ENCODE peak calls at places on chromosomes 2 and 18, in six cellular contexts. Q is IMR-90, U is dorsolateral prefrontal cortex, D is left lung, A is H9, Z is uterus. B is an unnamed sample.

GRCh38 chr2:234673961-234674759 is 177.3 kb upstream of the ARL4C start:
- DNase-seq in Q (no peak), U (no peak), D (no peak), A (no peak), Z (no peak), B (no peak)

GRCh38 chr2:60079562-60079961 is 473.9 kb downstream of the BCL11A start:
- DNase-seq in Q (no peak), U (no peak), D (no peak), A (no peak), Z (no peak), B (no peak)

GRCh38 chr2:162518894-162519293 is 175.0 kb downstream of the GCA start:
- DNase-seq in Q (no peak), U (no peak), D (no peak), A (no peak), Z (no peak), B (no peak)

GRCh38 chr2:59449264-59449663 is 1104.2 kb downstream of the BCL11A start:
- DNase-seq in Q (no peak), U (no peak), D (no peak), A (no peak), Z (no peak), B (no peak)

GRCh38 chr18:36809590-36810381 is 19.0 kb downstream of the TPGS2 start:
- DNase-seq in Q (peak), U (no peak), D (no peak), A (peak), Z (peak), B (no peak)

GRCh38 chr2:219706823-219707281 is 79.4 kb downstream of the SLC4A3 start:
- DNase-seq in Q (peak), U (no peak), D (no peak), A (no peak), Z (no peak), B (peak)

GRCh38 chr2:132517386-132517785 is 100.8 kb downstream of the GPR39 start:
- DNase-seq in Q (no peak), U (no peak), D (no peak), A (no peak), Z (no peak), B (no peak)

GRCh38 chr2:118371500-118371899 is 283.2 kb downstream of the INSIG2 start:
- DNase-seq in Q (peak), U (no peak), D (no peak), A (peak), Z (no peak), B (no peak)

GRCh38 chr2:62197609-62198236 is 1.8 kb downstream of the B3GNT2 start:
- DNase-seq in Q (no peak), U (no peak), D (peak), A (no peak), Z (no peak), B (no peak)

GRCh38 chr2:38586926-38587325 is 15.8 kb downstream of the HNRNPLL start:
- DNase-seq in Q (peak), U (no peak), D (no peak), A (no peak), Z (no peak), B (no peak)

GRCh38 chr18:36415606-36416005 is 118.1 kb downstream of the FHOD3 start:
- DNase-seq in Q (no peak), U (no peak), D (no peak), A (no peak), Z (no peak), B (no peak)

GRCh38 chr2:227127236-227127635 is 36.8 kb downstream of the COL4A4 start:
- DNase-seq in Q (no peak), U (no peak), D (no peak), A (no peak), Z (no peak), B (no peak)

DNA sequence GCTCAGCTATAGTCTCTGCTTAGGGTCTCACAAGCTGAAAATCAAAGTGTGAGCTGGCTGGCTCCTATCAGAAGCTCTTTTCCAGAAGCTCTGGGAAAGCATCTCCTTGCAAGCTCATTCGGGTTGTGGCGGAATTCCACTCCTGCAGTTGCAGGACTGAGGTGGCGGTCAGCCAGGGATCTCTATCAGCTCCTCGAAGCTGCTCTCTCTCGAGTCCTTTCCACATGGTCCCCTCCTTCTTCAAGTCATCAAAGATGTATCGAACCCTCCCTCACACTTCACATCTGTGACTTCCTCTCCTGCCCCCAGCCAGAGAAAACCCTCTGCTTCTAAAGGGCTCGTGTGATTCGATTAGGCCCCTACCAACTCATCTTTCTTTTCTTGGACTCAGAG is 141.7 kb downstream of the ZFP36L2 start:
- DNase-seq in Q (peak), U (no peak), D (peak), A (no peak), Z (peak), B (no peak)
- H3K27ac ChIP-seq in Q (peak), U (no peak), D (no peak), A (no peak), Z (peak), B (peak)

GRCh38 chr18:56563568-56563967 is 74.8 kb downstream of the TXNL1 start:
- DNase-seq in Q (no peak), U (no peak), D (peak), A (peak), Z (no peak), B (no peak)

GRCh38 chr18:56556907-56557306 is 81.5 kb downstream of the TXNL1 start:
- DNase-seq in Q (no peak), U (no peak), D (no peak), A (no peak), Z (no peak), B (no peak)

GRCh38 chr18:56560992-56561391 is 77.4 kb downstream of the TXNL1 start:
- DNase-seq in Q (no peak), U (no peak), D (no peak), A (no peak), Z (no peak), B (no peak)

GRCh38 chr18:56562479-56562878 is 75.9 kb downstream of the TXNL1 start:
- DNase-seq in Q (no peak), U (no peak), D (no peak), A (no peak), Z (no peak), B (no peak)

GRCh38 chr18:56559044-56559443 is 79.3 kb downstream of the TXNL1 start:
- DNase-seq in Q (no peak), U (no peak), D (peak), A (no peak), Z (no peak), B (no peak)
- TF ChIP-seq CTCF in Q (no peak), U (no peak), D (no peak), A (no peak), Z (no peak), B (no peak)

GRCh38 chr18:48939368-48940097 is 11.2 kb downstream of the SMAD7 start:
- DNase-seq in Q (no peak), U (no peak), D (no peak), A (peak), Z (no peak), B (no peak)
- H3K27ac ChIP-seq in Q (peak), U (peak), D (peak), A (no peak), Z (peak), B (peak)

DNA sequence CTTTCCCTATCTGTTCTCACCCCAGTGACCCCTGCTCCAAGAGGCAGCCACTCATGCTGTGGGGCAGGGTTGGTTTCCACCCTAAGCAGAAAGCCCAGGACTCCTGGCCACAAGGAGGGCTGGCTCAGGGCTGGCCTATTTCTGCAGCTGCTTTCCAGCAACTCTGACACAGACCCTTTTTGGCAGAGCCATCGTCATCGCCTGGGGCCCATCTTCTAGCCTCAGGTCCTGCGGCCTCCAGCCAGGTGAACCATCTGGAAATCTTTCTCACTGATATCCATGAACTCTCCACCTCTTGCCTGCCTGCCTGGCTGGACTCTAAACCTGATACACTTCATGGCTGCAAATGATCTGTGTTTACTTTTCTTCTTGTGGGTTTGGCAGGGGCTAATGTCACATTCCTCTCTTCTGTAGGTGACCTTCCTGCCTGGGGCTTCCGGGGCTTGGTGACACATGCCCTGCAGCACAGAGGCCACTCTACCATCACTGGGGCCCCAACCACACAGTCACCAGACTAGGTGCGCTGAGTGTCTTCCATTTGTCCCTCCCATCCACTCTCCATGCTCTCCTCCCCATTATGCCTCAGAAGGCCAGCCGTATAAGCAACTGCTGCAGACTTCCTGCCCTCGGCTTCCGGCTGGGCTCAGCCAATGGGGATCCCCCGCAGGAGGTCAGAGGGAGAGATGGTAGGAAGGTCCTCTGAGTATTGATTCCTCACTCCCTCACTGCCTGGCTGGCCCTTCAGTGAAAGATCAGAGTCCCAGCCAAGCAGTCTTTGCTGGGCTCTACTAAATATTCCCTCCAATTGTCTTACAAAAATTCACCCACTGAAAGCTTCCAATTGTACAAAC is 9.7 kb upstream of the COPS8 start:
- DNase-seq in Q (peak), U (no peak), D (peak), A (no peak), Z (no peak), B (no peak)
- TF ChIP-seq CTCF in Q (no peak), U (no peak), D (no peak), A (no peak), Z (no peak), B (no peak)

DNA sequence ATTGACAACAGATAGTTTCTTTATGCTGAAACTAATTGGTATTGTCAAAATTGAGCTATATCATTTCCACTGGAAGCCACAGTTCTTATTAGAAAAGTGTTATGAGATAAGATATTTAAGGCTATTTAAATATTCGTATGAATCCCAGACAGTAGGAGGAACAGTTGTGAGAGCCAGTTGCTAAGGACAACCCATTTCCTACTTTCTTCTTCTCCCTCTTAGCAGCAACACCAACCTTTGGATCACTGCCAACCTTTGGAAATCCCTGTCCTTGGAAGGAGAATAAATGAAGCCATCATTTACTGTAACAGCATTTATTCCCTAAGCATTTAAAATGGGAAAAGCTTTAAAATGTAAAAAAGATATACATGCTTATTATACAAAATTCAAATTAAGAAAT is 85.8 kb downstream of the PLCL1 start:
- DNase-seq in Q (no peak), U (no peak), D (no peak), A (no peak), Z (no peak), B (no peak)
- H3K27ac ChIP-seq in Q (no peak), U (no peak), D (peak), A (no peak), Z (no peak), B (no peak)

GRCh38 chr18:70172225-70172624 is 33.3 kb downstream of the RTTN start:
- DNase-seq in Q (peak), U (no peak), D (no peak), A (no peak), Z (no peak), B (no peak)
- TF ChIP-seq CTCF in Q (peak), U (peak), D (no peak), A (peak), Z (no peak), B (peak)

GRCh38 chr2:164024396-164024795 is 288.6 kb upstream of the FIGN start:
- DNase-seq in Q (no peak), U (no peak), D (no peak), A (no peak), Z (no peak), B (no peak)
- H3K27ac ChIP-seq in Q (no peak), U (no peak), D (no peak), A (no peak), Z (no peak), B (peak)

B was measured in ascending aorta.